ENCODE peak calls at places on chromosome 19, in ten cellular contexts. L is A549, Q is breast epithelium, F is H9, K is NT2/D1, S is heart right ventricle, J is PC-3, A is endodermal cell, B is GM23248, M is AG04450. Z is an unnamed sample. For H3K9me3, the result is how much of the 10 kb centered on the place peaks cover.

GRCh38 chr19:44596428-44597130 is 16.8 kb upstream of the IGSF23 start:
- DNase-seq in L (peak), Q (no peak), F (no peak), K (no peak), S (no peak), J (peak), A (no peak), B (no peak), M (no peak), Z (no peak)

GRCh38 chr19:1984360-1984759 is 31.2 kb downstream of the BTBD2 start:
- DNase-seq in L (no peak), Q (no peak), F (no peak), K (no peak), S (no peak), J (no peak), A (no peak), B (no peak), M (no peak), Z (no peak)

GRCh38 chr19:2464389-2464788 is 7.6 kb upstream of the LMNB2 start:
- DNase-seq in L (no peak), Q (no peak), F (no peak), K (no peak), S (no peak), J (no peak), A (peak), B (no peak), M (no peak), Z (no peak)

GRCh38 chr19:10395436-10395835 is 7.9 kb downstream of the CDC37 start:
- DNase-seq in L (no peak), Q (no peak), F (no peak), K (no peak), S (no peak), J (no peak), A (no peak), B (no peak), M (no peak), Z (no peak)

GRCh38 chr19:32322541-32322940 is 22.9 kb upstream of the ZNF507 start:
- DNase-seq in L (no peak), Q (no peak), F (no peak), K (no peak), S (no peak), J (peak), A (peak), B (no peak), M (no peak), Z (no peak)

GRCh38 chr19:1189419-1189818 is 15.4 kb upstream of the SBNO2 start:
- DNase-seq in L (no peak), Q (no peak), F (no peak), K (no peak), S (no peak), J (peak), A (peak), B (no peak), M (no peak), Z (no peak)

GRCh38 chr19:19537321-19538048 is 580 bp upstream of the CILP2 start:
- DNase-seq in L (no peak), Q (no peak), F (peak), K (no peak), S (no peak), J (peak), A (peak), B (peak), M (no peak), Z (peak)

GRCh38 chr19:55671054-55671378 is 4.0 kb upstream of the EPN1 start:
- DNase-seq in L (no peak), Q (no peak), F (no peak), K (no peak), S (no peak), J (no peak), A (no peak), B (no peak), M (no peak), Z (no peak)

GRCh38 chr19:7533281-7533819 is 2.2 kb upstream of the PNPLA6 start:
- DNase-seq in L (no peak), Q (peak), F (peak), K (no peak), S (peak), J (no peak), A (peak), B (peak), M (no peak), Z (no peak)

GRCh38 chr19:36030264-36031148 is 2.2 kb downstream of the CLIP3 start:
- DNase-seq in L (no peak), Q (no peak), F (no peak), K (no peak), S (no peak), J (no peak), A (no peak), B (peak), M (no peak), Z (no peak)

GRCh38 chr19:33048806-33049676 is 15.6 kb downstream of the RHPN2 start:
- DNase-seq in L (no peak), Q (no peak), F (no peak), K (no peak), S (no peak), J (peak), A (no peak), B (no peak), M (no peak), Z (no peak)

GRCh38 chr19:45098521-45099464 is 5.8 kb downstream of the PPP1R37 start:
- DNase-seq in L (no peak), Q (no peak), F (no peak), K (no peak), S (peak), J (no peak), A (peak), B (peak), M (no peak), Z (no peak)

GRCh38 chr19:53057904-53058579 is 13.5 kb downstream of the ERVV-2 start:
- DNase-seq in L (no peak), Q (no peak), F (peak), K (peak), S (peak), J (peak), A (peak), B (peak), M (no peak), Z (no peak)

GRCh38 chr19:50258918-50259372 is 55.5 kb downstream of the MYH14 start:
- DNase-seq in L (peak), Q (no peak), F (peak), K (no peak), S (peak), J (peak), A (peak), B (peak), M (no peak), Z (no peak)

GRCh38 chr19:58572818-58573657 is at the start of gene MZF1:
- DNase-seq in L (peak), Q (peak), F (peak), K (peak), S (peak), J (peak), A (peak), B (peak), M (peak), Z (peak)

GRCh38 chr19:42284066-42284501 is 15.0 kb downstream of the CIC start:
- DNase-seq in L (peak), Q (peak), F (no peak), K (no peak), S (peak), J (no peak), A (no peak), B (peak), M (peak), Z (peak)

GRCh38 chr19:13843104-13843921 is 33.6 kb upstream of the NANOS3 start:
- DNase-seq in L (no peak), Q (peak), F (peak), K (no peak), S (peak), J (peak), A (peak), B (peak), M (no peak), Z (no peak)

GRCh38 chr19:35211545-35212230 is 16.9 kb downstream of the FAM187B start:
- DNase-seq in L (no peak), Q (peak), F (no peak), K (no peak), S (peak), J (no peak), A (peak), B (no peak), M (no peak), Z (peak)

GRCh38 chr19:4379383-4380253 is 20.7 kb downstream of the SH3GL1 start:
- DNase-seq in L (peak), Q (peak), F (no peak), K (no peak), S (no peak), J (peak), A (no peak), B (peak), M (no peak), Z (no peak)

GRCh38 chr19:48738557-48739399 is 1.6 kb downstream of the RASIP1 start:
- DNase-seq in L (peak), Q (peak), F (peak), K (peak), S (peak), J (peak), A (peak), B (peak), M (no peak), Z (peak)

GRCh38 chr19:14432817-14433453 is at the start of gene PKN1:
- DNase-seq in L (peak), Q (no peak), F (peak), K (peak), S (peak), J (peak), A (peak), B (peak), M (no peak), Z (peak)

GRCh38 chr19:49512970-49513745 is 697 bp downstream of the FCGRT start:
- DNase-seq in L (no peak), Q (no peak), F (peak), K (no peak), S (peak), J (no peak), A (peak), B (peak), M (no peak), Z (no peak)

GRCh38 chr19:15330801-15331418 is 1.4 kb downstream of the BRD4 start:
- DNase-seq in L (peak), Q (peak), F (no peak), K (no peak), S (no peak), J (peak), A (peak), B (peak), M (peak), Z (no peak)

GRCh38 chr19:45507864-45508680 is 793 bp downstream of the VASP start:
- DNase-seq in L (no peak), Q (peak), F (peak), K (no peak), S (peak), J (no peak), A (peak), B (peak), M (no peak), Z (no peak)

GRCh38 chr19:10316229-10317044 is 622 bp upstream of the FDX2 start:
- DNase-seq in L (no peak), Q (no peak), F (no peak), K (no peak), S (no peak), J (no peak), A (no peak), B (no peak), M (no peak), Z (no peak)

GRCh38 chr19:45442927-45443461 is 19.3 kb upstream of the ERCC1 start:
- DNase-seq in L (no peak), Q (peak), F (peak), K (no peak), S (no peak), J (peak), A (peak), B (peak), M (no peak), Z (peak)

GRCh38 chr19:3664879-3665642 is 35.2 kb downstream of the PIP5K1C start:
- DNase-seq in L (no peak), Q (no peak), F (no peak), K (no peak), S (no peak), J (no peak), A (no peak), B (no peak), M (no peak), Z (no peak)

GRCh38 chr19:7894612-7895309 is 6.5 kb downstream of the LRRC8E start:
- DNase-seq in L (no peak), Q (no peak), F (no peak), K (no peak), S (no peak), J (peak), A (no peak), B (no peak), M (no peak), Z (no peak)

GRCh38 chr19:1065606-1066109 is 1.3 kb upstream of the ARHGAP45 start:
- DNase-seq in L (no peak), Q (no peak), F (no peak), K (no peak), S (no peak), J (peak), A (peak), B (no peak), M (no peak), Z (peak)

GRCh38 chr19:42057856-42058255 is 12.2 kb downstream of the GRIK5 start:
- DNase-seq in L (no peak), Q (no peak), F (no peak), K (no peak), S (no peak), J (no peak), A (no peak), B (no peak), M (no peak), Z (no peak)

GRCh38 chr19:35797663-35798062 is 15.0 kb downstream of the PRODH2 start:
- DNase-seq in L (no peak), Q (no peak), F (peak), K (no peak), S (no peak), J (no peak), A (peak), B (no peak), M (no peak), Z (no peak)

GRCh38 chr19:51693819-51694218 is 689 bp downstream of the SPACA6 start:
- DNase-seq in L (no peak), Q (no peak), F (no peak), K (no peak), S (no peak), J (no peak), A (no peak), B (no peak), M (no peak), Z (no peak)

GRCh38 chr19:4986471-4986888 is 17.6 kb downstream of the KDM4B start:
- DNase-seq in L (no peak), Q (no peak), F (no peak), K (no peak), S (no peak), J (no peak), A (no peak), B (no peak), M (no peak), Z (no peak)

GRCh38 chr19:46076951-46077814 is 36.4 kb upstream of the IGFL4 start:
- DNase-seq in L (peak), Q (peak), F (peak), K (peak), S (no peak), J (peak), A (peak), B (peak), M (peak), Z (no peak)

GRCh38 chr19:30001794-30002193 is 59.8 kb downstream of the URI1 start:
- DNase-seq in L (no peak), Q (no peak), F (no peak), K (no peak), S (no peak), J (peak), A (no peak), B (no peak), M (no peak), Z (no peak)

GRCh38 chr19:3163230-3163886 is 15.2 kb upstream of the S1PR4 start:
- DNase-seq in L (peak), Q (no peak), F (peak), K (peak), S (peak), J (peak), A (peak), B (peak), M (peak), Z (peak)

GRCh38 chr19:1754651-1755466 is 1.6 kb downstream of the ONECUT3 start:
- DNase-seq in L (no peak), Q (no peak), F (no peak), K (no peak), S (no peak), J (peak), A (peak), B (no peak), M (no peak), Z (no peak)

GRCh38 chr19:8924283-8924682 is 85.9 kb downstream of the MUC16 start:
- DNase-seq in L (no peak), Q (no peak), F (no peak), K (no peak), S (no peak), J (no peak), A (no peak), B (no peak), M (no peak), Z (no peak)
- H3K9me3 ChIP-seq in L (under half), Q (under half), F (half or more), K (under half), S (under half), J (under half), A (half or more), B (under half), M (under half), Z (under half)

GRCh38 chr19:12261554-12261953 is 33.1 kb downstream of the ZNF44 start:
- DNase-seq in L (no peak), Q (no peak), F (no peak), K (no peak), S (no peak), J (no peak), A (no peak), B (no peak), M (no peak), Z (no peak)
- H3K9me3 ChIP-seq in L (under half), Q (half or more), F (under half), K (under half), S (under half), J (under half), A (under half), B (under half), M (half or more), Z (under half)

DNA sequence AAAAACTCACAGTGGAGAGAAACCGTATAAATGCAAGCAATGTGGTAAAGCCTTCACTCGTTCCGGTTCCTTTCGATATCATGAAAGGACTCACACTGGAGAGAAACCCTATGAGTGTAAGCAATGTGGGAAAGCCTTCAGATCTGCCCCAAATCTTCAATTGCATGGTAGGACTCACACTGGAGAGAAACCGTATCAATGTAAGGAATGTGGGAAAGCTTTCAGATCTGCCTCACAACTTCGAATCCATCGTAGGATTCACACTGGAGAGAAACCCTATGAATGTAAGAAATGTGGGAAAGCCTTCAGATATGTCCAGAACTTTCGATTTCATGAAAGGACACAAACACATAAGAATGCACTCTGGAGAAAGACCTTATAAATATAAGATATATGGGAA is 19.4 kb upstream of the ZNF69 start:
- DNase-seq in L (no peak), Q (no peak), F (no peak), K (no peak), S (no peak), J (no peak), A (no peak), B (no peak), M (no peak), Z (no peak)
- H3K9me3 ChIP-seq in L (under half), Q (half or more), F (half or more), K (half or more), S (half or more), J (half or more), A (under half), B (under half), M (half or more), Z (under half)

GRCh38 chr19:28066988-28067387 is 1146.0 kb downstream of the UQCRFS1 start:
- DNase-seq in L (no peak), Q (no peak), F (no peak), K (no peak), S (no peak), J (no peak), A (no peak), B (no peak), M (no peak), Z (no peak)
- H3K9me3 ChIP-seq in L (under half), Q (under half), F (under half), K (under half), S (under half), J (under half), A (under half), B (under half), M (under half), Z (under half)

Z was measured in T-helper 17 cell.